ENCODE peak calls at places on chromosomes 11 and 22, in six cellular contexts. A is A549, Z is heart left ventricle, U is transverse colon, H is thyroid gland, C is body of pancreas. Q is an unnamed sample.

GRCh38 chr11:68813778-68814177 is 27.9 kb downstream of the CPT1A start:
- DNase-seq in Z (no peak), U (no peak), A (no peak), C (no peak), H (no peak), Q (no peak)

GRCh38 chr11:118622376-118623290 is 15.2 kb downstream of the PHLDB1 start:
- DNase-seq in U (no peak), A (peak; percentile 38), Z (peak; percentile 68), C (peak; percentile 53), H (peak; percentile 89), Q (no peak)

GRCh38 chr11:64660706-64661105 is 62.3 kb downstream of the NRXN2 start:
- DNase-seq in C (no peak), H (no peak), A (no peak), U (no peak), Z (no peak), Q (no peak)

GRCh38 chr22:23829845-23830372 is 8.9 kb downstream of the DERL3 start:
- DNase-seq in C (no peak), A (no peak), Z (no peak), H (no peak), U (no peak), Q (no peak)

GRCh38 chr11:111157571-111157970 is 88.0 kb upstream of the POU2AF2 start:
- DNase-seq in U (no peak), Z (no peak), C (no peak), H (no peak), A (no peak), Q (no peak)

GRCh38 chr11:75514596-75514995 is 11.1 kb downstream of the GDPD5 start:
- DNase-seq in C (no peak), A (no peak), U (no peak), Z (no peak), H (no peak), Q (no peak)

GRCh38 chr11:69563946-69564780 is 76.8 kb upstream of the CCND1 start:
- DNase-seq in U (no peak), A (no peak), H (no peak), C (no peak), Z (no peak), Q (no peak)

GRCh38 chr11:131099746-131100145 is 183.5 kb upstream of the SNX19 start:
- DNase-seq in U (no peak), C (no peak), H (no peak), Z (no peak), A (no peak), Q (no peak)

GRCh38 chr11:12733091-12733490 is 58.9 kb downstream of the TEAD1 start:
- DNase-seq in C (no peak), Z (no peak), H (no peak), U (no peak), A (no peak), Q (no peak)

GRCh38 chr11:119426142-119426541 is 3.2 kb upstream of the THY1 start:
- DNase-seq in H (no peak), C (no peak), Z (no peak), U (no peak), A (no peak), Q (no peak)

GRCh38 chr22:20000246-20001081 is 16.2 kb downstream of the ARVCF start:
- DNase-seq in H (peak; percentile 75), U (no peak), Z (peak; percentile 62), C (no peak), A (no peak), Q (no peak)

GRCh38 chr11:27116684-27117083 is 76.1 kb downstream of the BBOX1 start:
- DNase-seq in A (no peak), Z (no peak), H (no peak), C (no peak), U (no peak), Q (no peak)

GRCh38 chr11:132114185-132114584 is 743.8 kb downstream of the NTM start:
- DNase-seq in Z (no peak), A (no peak), H (peak; percentile 28), U (peak; percentile 18), C (no peak), Q (no peak)

GRCh38 chr11:111633756-111634362 is 31.6 kb downstream of the SIK2 start:
- DNase-seq in A (no peak), U (no peak), Z (no peak), H (no peak), C (no peak), Q (no peak)

GRCh38 chr11:42591841-42592240 is 720.0 kb upstream of the API5 start:
- DNase-seq in C (no peak), H (no peak), A (no peak), Z (no peak), U (no peak), Q (no peak)

GRCh38 chr11:120168960-120169681 is 31.2 kb upstream of the TRIM29 start:
- DNase-seq in Z (peak; percentile 54), C (peak; percentile 67), H (peak; percentile 64), U (peak; percentile 70), A (peak; percentile 60), Q (peak; percentile 45)

GRCh38 chr22:40329021-40329456 is 17.3 kb upstream of the ADSL start:
- DNase-seq in C (no peak), Z (no peak), U (no peak), A (no peak), H (no peak), Q (no peak)

GRCh38 chr11:117851091-117851490 is 25.4 kb downstream of the FXYD6 start:
- DNase-seq in Z (peak; percentile 5), A (no peak), C (no peak), U (no peak), H (no peak), Q (no peak)

GRCh38 chr11:76793834-76794291 is 10.7 kb downstream of the TSKU start:
- DNase-seq in H (no peak), Z (peak; percentile 4), U (no peak), A (peak; percentile 9), C (no peak), Q (no peak)
- TF ChIP-seq POLR2A in H (no peak), Z (no peak), U (no peak), A (no peak), C (no peak), Q (no peak)

DNA sequence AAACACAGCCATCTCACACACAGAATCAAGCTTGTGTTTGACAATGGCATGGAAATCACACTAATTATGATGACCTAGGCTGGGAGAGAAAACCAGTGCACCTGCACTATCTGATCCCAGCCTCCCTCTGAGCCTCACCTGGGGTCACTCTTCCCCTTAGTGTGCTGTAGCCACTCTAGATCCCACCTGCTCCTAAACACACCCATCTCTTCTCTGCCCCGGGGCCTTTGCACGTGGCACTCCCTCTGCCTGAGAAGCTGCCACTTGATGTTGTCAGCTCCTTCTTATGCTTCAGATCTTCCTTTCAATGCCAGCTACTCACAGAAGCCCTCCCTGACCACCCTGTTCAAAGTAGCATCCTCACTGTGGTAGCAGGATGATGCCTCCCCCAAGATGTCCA is 42.9 kb upstream of the NFAM1 start:
- DNase-seq in C (no peak), Z (no peak), U (no peak), A (no peak), H (no peak), Q (no peak)
- H3K4me1 ChIP-seq in C (peaks cover 3% of the 10 kb centered on the region), Z (no peaks in the 10 kb centered on the region), U (no peaks in the 10 kb centered on the region), A (peaks cover 5% of the 10 kb centered on the region), H (no peaks in the 10 kb centered on the region), Q (no peaks in the 10 kb centered on the region)

DNA sequence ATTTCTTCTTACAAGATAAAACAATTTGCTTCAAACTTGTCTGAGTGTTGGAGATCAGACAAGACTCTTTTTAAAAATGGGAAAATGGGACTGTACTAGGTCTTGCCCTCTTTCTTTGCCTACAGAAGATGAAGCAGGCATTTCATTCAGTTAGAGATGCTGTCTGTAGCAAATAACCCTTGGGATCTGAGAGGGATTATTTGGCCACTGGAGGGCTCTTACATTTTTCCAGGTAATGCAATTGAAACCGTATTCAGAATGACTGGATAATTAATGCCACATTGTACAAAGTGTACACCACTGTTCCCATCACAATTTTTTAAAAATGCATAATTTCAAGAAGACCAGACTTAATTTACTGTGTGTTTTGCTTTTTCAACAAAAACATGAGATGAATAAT is 258.5 kb upstream of the KIRREL3 start:
- DNase-seq in Z (no peak), U (no peak), H (no peak), C (no peak), A (no peak), Q (no peak)
- TF ChIP-seq POLR2A in Z (no peak), U (no peak), H (no peak), C (no peak), A (no peak), Q (no peak)

GRCh38 chr11:72604256-72604655 is 70.0 kb downstream of the PDE2A start:
- DNase-seq in A (no peak), H (no peak), C (no peak), U (no peak), Z (no peak), Q (no peak)
- H3K4me1 ChIP-seq in A (peaks cover 9% of the 10 kb centered on the region), H (no peaks in the 10 kb centered on the region), C (no peaks in the 10 kb centered on the region), U (no peaks in the 10 kb centered on the region), Z (peaks cover 20% of the 10 kb centered on the region), Q (peaks cover 39% of the 10 kb centered on the region)

GRCh38 chr22:29069476-29069875 is 3.4 kb upstream of the KREMEN1 start:
- DNase-seq in A (no peak), Z (no peak), U (no peak), C (no peak), H (peak; percentile 42), Q (no peak)

GRCh38 chr22:29070490-29070889 is 2.3 kb upstream of the KREMEN1 start:
- DNase-seq in U (no peak), H (no peak), Z (no peak), C (no peak), A (no peak), Q (no peak)

GRCh38 chr22:29072193-29072978 is 449 bp upstream of the KREMEN1 start:
- DNase-seq in Z (peak; percentile 86), H (peak; percentile 99), U (peak; percentile 97), C (peak; percentile 99), A (peak; percentile 63), Q (peak; percentile 78)

GRCh38 chr22:29072979-29073617 is at the start of gene KREMEN1:
- DNase-seq in C (peak; percentile 20), H (peak; percentile 22), A (no peak), Z (no peak), U (peak; percentile 26), Q (no peak)

DNA sequence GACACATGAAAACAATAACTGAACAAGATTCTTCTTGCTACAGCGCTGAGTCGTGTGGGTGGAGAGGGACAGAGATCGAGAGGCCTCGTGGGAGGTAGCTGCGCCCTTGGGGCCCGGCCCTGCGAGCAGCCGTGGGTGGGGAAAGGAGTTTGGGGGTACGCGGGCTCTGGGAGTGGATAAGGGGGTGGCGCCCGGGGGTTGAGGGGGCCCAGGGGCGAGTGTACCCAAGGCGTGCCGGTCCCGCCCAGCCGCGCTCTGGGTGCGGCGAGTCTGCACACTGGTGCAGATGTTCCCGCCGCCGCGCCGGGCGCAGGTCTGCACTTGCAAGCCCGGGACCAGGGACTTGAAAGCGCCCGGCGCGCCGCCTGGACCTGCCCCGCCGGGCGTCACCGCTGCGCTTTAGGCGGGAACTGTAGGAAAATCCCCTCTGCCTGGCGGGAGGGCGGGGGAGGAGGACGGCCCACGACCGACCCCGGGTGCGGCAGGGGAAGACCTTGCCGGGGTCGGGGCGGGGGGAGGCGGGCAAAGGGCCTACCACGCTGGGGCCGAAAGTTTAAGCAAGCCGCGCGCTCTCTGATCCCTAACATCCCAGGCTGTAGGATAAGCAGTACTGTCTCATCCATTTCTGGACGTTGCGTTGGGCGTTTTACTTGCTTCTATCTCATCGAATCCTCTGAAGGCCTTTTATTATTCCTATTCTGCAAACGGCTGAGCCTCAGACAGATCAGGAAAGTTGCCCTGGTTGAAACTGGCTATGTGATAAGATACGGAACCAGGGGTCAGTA is 1.4 kb upstream of the KREMEN1 start:
- DNase-seq in Z (peak; percentile 33), C (peak; percentile 56), H (peak; percentile 60), U (peak; percentile 75), A (no peak), Q (no peak)
- TF ChIP-seq POLR2A in Z (no peak), C (no peak), H (no peak), U (peak; percentile 50), A (no peak), Q (no peak)

Q was measured in tibial nerve.